ENCODE peak calls at places on chromosomes 13 and 19, in eight cellular contexts. H is mucosa of descending colon, W is Caco-2, E is esophagus squamous epithelium, B is ascending aorta, G is PC-3, C is tibial nerve, Z is uterus. P is an unnamed sample. For H3K36me3, the result is how much of the 10 kb centered on the place peaks cover.

GRCh38 chr13:40476175-40476958 is 190.1 kb downstream of the FOXO1 start:
- DNase-seq in H (no peak), W (peak), E (no peak), B (no peak), G (peak), C (no peak), Z (no peak), P (peak)

GRCh38 chr13:28544026-28544425 is 49.1 kb upstream of the FLT1 start:
- DNase-seq in H (no peak), W (no peak), E (no peak), B (no peak), G (no peak), C (no peak), Z (no peak), P (no peak)

GRCh38 chr19:42111384-42111783 is 20.9 kb downstream of the POU2F2 start:
- DNase-seq in H (no peak), W (no peak), E (no peak), B (no peak), G (no peak), C (no peak), Z (no peak), P (no peak)

GRCh38 chr19:2324220-2324948 is 4.0 kb downstream of the LSM7 start:
- DNase-seq in H (no peak), W (no peak), E (no peak), B (no peak), G (no peak), C (no peak), Z (no peak), P (no peak)

GRCh38 chr19:54137913-54138776 is 583 bp downstream of the CNOT3 start:
- DNase-seq in H (peak), W (no peak), E (no peak), B (no peak), G (no peak), C (no peak), Z (peak), P (no peak)

GRCh38 chr13:80239571-80240255 is 101.2 kb downstream of the SPRY2 start:
- DNase-seq in H (no peak), W (no peak), E (no peak), B (no peak), G (peak), C (no peak), Z (no peak), P (no peak)

GRCh38 chr13:112928958-112929777 is 39.8 kb upstream of the MCF2L start:
- DNase-seq in H (no peak), W (peak), E (no peak), B (no peak), G (no peak), C (no peak), Z (no peak), P (no peak)

GRCh38 chr13:76886292-76887061 is at the start of gene KCTD12:
- DNase-seq in H (peak), W (peak), E (peak), B (peak), G (peak), C (peak), Z (peak), P (no peak)

GRCh38 chr13:106033634-106034033 is 501.8 kb downstream of the EFNB2 start:
- DNase-seq in H (no peak), W (peak), E (no peak), B (no peak), G (peak), C (no peak), Z (no peak), P (no peak)

GRCh38 chr19:20423381-20424207 is 142.0 kb downstream of the ZNF737 start:
- DNase-seq in H (peak), W (no peak), E (no peak), B (peak), G (peak), C (peak), Z (peak), P (no peak)

GRCh38 chr13:49351871-49352270 is 92.0 kb downstream of the CAB39L start:
- DNase-seq in H (no peak), W (no peak), E (no peak), B (no peak), G (peak), C (no peak), Z (no peak), P (no peak)

GRCh38 chr13:42119875-42120274 is 71.4 kb downstream of the DGKH start:
- DNase-seq in H (no peak), W (no peak), E (no peak), B (no peak), G (no peak), C (no peak), Z (no peak), P (no peak)

GRCh38 chr13:46184277-46184699 is 2.3 kb upstream of the LCP1 start:
- DNase-seq in H (peak), W (peak), E (no peak), B (no peak), G (peak), C (peak), Z (no peak), P (no peak)

GRCh38 chr13:112363867-112364528 is 12.2 kb upstream of the SPACA7 start:
- DNase-seq in H (no peak), W (no peak), E (no peak), B (no peak), G (no peak), C (no peak), Z (no peak), P (no peak)

GRCh38 chr19:2728783-2729387 is 7.7 kb upstream of the DIRAS1 start:
- DNase-seq in H (no peak), W (no peak), E (no peak), B (no peak), G (no peak), C (no peak), Z (no peak), P (no peak)

GRCh38 chr19:57348136-57348535 is 2.9 kb upstream of the ZNF304 start:
- DNase-seq in H (no peak), W (no peak), E (no peak), B (no peak), G (no peak), C (no peak), Z (no peak), P (peak)

GRCh38 chr19:48509467-48510194 is 2.0 kb downstream of the LMTK3 start:
- DNase-seq in H (no peak), W (no peak), E (no peak), B (no peak), G (no peak), C (no peak), Z (no peak), P (no peak)

GRCh38 chr13:20550799-20551198 is 16.2 kb upstream of the IFT88 start:
- DNase-seq in H (no peak), W (no peak), E (no peak), B (no peak), G (peak), C (no peak), Z (no peak), P (no peak)

GRCh38 chr19:20365146-20365545 is 198.1 kb downstream of the ZNF486 start:
- DNase-seq in H (no peak), W (no peak), E (no peak), B (no peak), G (no peak), C (no peak), Z (peak), P (no peak)

GRCh38 chr19:45306522-45307027 is 16.1 kb downstream of the CKM start:
- DNase-seq in H (no peak), W (no peak), E (no peak), B (no peak), G (no peak), C (no peak), Z (no peak), P (no peak)

GRCh38 chr19:53553865-53554791 is 16.2 kb downstream of the ZNF331 start:
- DNase-seq in H (peak), W (peak), E (peak), B (peak), G (peak), C (peak), Z (peak), P (peak)

GRCh38 chr19:48795855-48796142 is 15.0 kb downstream of the BCAT2 start:
- DNase-seq in H (no peak), W (no peak), E (no peak), B (no peak), G (no peak), C (no peak), Z (peak), P (no peak)

GRCh38 chr19:37348060-37348459 is 22.8 kb upstream of the ZNF527 start:
- DNase-seq in H (no peak), W (no peak), E (no peak), B (no peak), G (no peak), C (no peak), Z (no peak), P (no peak)

GRCh38 chr13:80551650-80552497 is 210.9 kb upstream of the SPRY2 start:
- DNase-seq in H (no peak), W (no peak), E (no peak), B (no peak), G (peak), C (no peak), Z (no peak), P (no peak)

GRCh38 chr19:2089727-2090053 is 6.4 kb downstream of the MOB3A start:
- DNase-seq in H (no peak), W (no peak), E (no peak), B (no peak), G (no peak), C (no peak), Z (no peak), P (no peak)

GRCh38 chr19:11291991-11292390 is 4.0 kb upstream of the TSPAN16 start:
- DNase-seq in H (no peak), W (no peak), E (no peak), B (no peak), G (no peak), C (no peak), Z (no peak), P (no peak)

GRCh38 chr19:51571599-51571998 is 516 bp downstream of the ZNF175 start:
- DNase-seq in H (no peak), W (no peak), E (no peak), B (no peak), G (peak), C (no peak), Z (no peak), P (no peak)

GRCh38 chr13:99626461-99627082 is 125.3 kb downstream of the TM9SF2 start:
- DNase-seq in H (no peak), W (no peak), E (no peak), B (no peak), G (peak), C (peak), Z (peak), P (peak)

GRCh38 chr13:31322025-31322424 is 122.2 kb downstream of the B3GLCT start:
- DNase-seq in H (no peak), W (no peak), E (no peak), B (no peak), G (no peak), C (peak), Z (peak), P (no peak)

DNA sequence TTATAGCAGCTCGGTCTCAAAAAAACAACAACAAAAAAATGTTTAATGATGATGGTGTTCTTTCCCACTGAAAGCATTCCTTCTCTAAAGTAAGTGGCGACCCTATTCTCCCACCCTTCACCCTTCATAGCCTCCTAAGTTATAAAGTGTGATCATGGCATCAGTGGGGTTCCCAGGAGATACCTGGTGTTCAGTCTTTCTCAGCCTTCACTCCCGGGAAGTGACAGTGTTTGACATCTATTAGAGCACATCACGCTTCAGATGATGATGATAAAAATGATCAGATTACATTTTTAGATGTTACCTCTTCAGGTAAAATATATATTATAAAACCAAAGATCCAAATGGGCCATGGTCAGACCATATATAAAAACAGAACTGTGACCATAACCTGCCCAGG is 51.0 kb downstream of the TGDS start:
- DNase-seq in H (no peak), W (no peak), E (no peak), B (no peak), G (no peak), C (no peak), Z (no peak), P (no peak)
- H3K4me3 ChIP-seq in H (no peak), W (no peak), E (no peak), B (no peak), G (no peak), C (no peak), Z (no peak), P (no peak)

DNA sequence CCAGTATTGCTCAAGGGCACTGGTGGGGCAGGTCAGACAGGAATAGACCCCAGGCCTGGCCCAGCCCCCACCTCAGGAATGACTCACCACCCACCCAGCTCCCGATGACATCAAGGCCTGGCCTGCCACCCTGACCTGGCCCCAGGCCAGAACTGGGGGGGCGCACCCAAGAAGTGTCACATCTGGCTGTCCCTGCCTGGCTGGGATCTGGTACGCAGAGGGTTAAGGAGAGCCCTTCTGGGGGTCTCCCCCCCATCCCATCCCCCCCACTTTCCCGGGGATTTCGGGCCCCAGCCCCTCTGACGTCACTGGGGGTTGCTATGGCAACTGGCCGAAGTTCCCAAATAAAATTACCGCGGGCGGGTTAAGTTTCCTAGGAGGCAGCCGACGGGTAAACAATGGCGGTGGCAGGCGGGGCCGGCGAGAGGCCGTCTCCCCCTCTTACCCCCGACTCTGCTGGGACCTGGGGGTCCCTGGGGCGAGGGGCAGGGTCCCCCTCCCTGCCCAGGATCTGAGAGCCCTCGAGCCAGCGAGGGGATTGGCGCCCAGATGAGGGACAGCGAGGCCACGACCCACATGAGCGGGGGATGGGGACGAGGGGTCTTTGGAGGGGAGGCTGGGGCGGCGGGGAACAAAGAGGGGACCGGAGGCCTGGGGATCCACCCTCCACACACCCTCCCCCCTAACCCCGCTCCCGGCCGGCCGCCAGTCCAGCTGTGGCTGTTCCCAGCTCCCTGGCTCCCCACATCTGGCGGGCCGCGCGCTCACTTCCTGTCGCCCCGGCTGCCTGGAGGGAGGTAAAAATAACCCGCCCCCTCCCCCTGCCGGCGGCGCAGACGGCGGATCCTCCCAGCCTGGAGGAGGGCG is 29.7 kb upstream of the NANOS3 start:
- DNase-seq in H (peak), W (peak), E (no peak), B (peak), G (peak), C (peak), Z (peak), P (no peak)
- TF ChIP-seq CTCF in H (peak), W (peak), E (peak), B (peak), G (peak), C (peak), Z (peak), P (peak)

DNA sequence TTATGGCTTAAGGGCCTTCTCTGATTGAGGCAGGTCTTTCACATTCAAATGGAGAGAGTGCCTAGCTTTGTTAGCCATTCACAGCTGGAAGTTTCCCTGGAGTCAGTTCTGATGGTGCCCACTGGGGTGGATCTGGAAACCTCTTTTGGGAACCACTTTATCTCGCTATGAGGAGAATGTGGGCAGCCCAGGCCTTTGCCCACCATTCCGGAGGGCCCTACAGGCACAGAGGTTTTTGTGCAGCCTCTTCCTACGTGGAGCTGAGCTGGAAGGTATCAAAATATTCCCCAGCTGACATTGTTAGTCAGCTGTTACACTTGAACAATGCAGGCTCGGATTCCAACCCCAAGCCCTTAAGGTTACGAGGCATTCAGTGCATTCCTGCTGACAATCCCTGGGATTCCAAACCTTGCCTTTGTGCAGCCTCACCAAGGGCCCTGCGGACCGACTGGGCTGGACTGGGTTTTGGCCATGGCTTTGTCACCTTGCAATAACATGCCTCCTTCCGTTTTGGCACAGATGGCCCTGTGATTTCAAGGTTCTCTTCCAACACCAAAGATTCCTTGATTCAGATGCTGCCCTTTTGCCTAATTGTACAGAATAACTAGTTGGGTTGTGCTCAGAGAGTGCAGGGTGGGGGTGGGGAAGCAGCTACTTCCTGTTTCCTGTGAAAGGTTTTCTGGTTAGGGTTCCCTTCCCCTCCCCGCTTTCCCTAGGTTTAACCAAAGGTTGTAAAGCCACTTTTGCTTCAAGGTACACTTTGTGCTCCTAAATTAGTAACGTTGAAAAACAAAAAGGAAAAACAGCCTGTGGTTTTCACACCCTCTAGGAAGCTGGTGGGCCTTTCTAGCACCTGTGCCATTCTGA is 27.1 kb downstream of the SAE1 start:
- DNase-seq in H (no peak), W (peak), E (no peak), B (no peak), G (peak), C (peak), Z (no peak), P (no peak)
- H3K36me3 ChIP-seq in H (under half), W (under half), E (half or more), B (under half), G (under half), C (under half), Z (under half), P (under half)

DNA sequence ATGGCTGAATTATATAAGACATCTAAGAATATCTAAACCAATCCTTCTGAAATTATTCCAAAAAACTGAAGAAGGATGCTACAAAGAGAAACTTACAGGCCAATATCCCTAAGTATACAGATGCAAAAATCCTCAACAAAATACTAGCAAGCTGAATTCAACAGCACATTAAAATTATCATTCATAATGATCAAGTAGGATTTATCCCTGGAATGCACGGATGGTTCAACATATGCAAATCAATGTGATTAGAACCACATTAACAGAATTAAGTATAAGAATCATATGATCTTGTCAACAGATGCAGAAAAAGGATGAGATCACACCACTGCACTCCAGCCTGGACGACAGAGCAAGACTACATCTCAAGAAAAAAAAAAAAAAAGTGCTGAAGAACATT is 13.3 kb downstream of the ZNF560 start:
- DNase-seq in H (no peak), W (no peak), E (no peak), B (no peak), G (no peak), C (no peak), Z (no peak), P (no peak)
- H3K4me3 ChIP-seq in H (no peak), W (no peak), E (no peak), B (no peak), G (no peak), C (no peak), Z (no peak), P (no peak)

P was measured in BJ.